ENCODE peak calls at places on chromosomes 16 and 17, in five cellular contexts. T, W, R, M and U are unnamed samples.

GRCh38 chr16:74817851-74818250 is 43.2 kb upstream of the FA2H start:
- DNase-seq in R (no peak), M (no peak), W (no peak), T (no peak), U (no peak)

GRCh38 chr17:58568050-58568830 is 53.8 kb upstream of the MTMR4 start:
- DNase-seq in M (peak; percentile 37), T (no peak), W (no peak), R (no peak), U (no peak)

GRCh38 chr17:43767053-43767712 is 8.6 kb upstream of the SOST start:
- DNase-seq in R (no peak), W (no peak), T (no peak), M (no peak), U (no peak)

GRCh38 chr17:2025220-2025621 is at the start of gene RTN4RL1:
- DNase-seq in W (peak; percentile 69), T (no peak), R (peak; percentile 89), M (no peak), U (peak; percentile 91)

GRCh38 chr16:79163666-79164377 is 436.7 kb downstream of the MAF start:
- DNase-seq in M (peak; percentile 34), R (no peak), W (no peak), T (no peak), U (no peak)

GRCh38 chr17:11287791-11288190 is 46.8 kb downstream of the SHISA6 start:
- DNase-seq in M (no peak), T (no peak), W (no peak), R (no peak), U (no peak)

GRCh38 chr16:85891033-85891775 is 7.8 kb upstream of the IRF8 start:
- DNase-seq in W (no peak), R (peak; percentile 70), T (no peak), M (no peak), U (no peak)

GRCh38 chr16:10765772-10766171 is 22.1 kb downstream of the NUBP1 start:
- DNase-seq in M (no peak), W (no peak), R (no peak), T (peak; percentile 61), U (no peak)

GRCh38 chr16:11225677-11226549 is 30.1 kb downstream of the SOCS1 start:
- DNase-seq in R (no peak), W (no peak), T (no peak), M (no peak), U (no peak)

GRCh38 chr16:22641030-22641671 is 130.5 kb downstream of the NPIPB5 start:
- DNase-seq in M (peak; percentile 32), W (no peak), R (peak; percentile 80), T (no peak), U (no peak)

GRCh38 chr16:49884033-49884707 is 28.3 kb upstream of the ZNF423 start:
- DNase-seq in T (no peak), R (no peak), M (no peak), W (no peak), U (no peak)

GRCh38 chr17:205176-205538 is 23.7 kb upstream of the DOC2B start:
- DNase-seq in W (no peak), T (no peak), R (no peak), M (no peak), U (peak; percentile 74)

GRCh38 chr17:66177048-66177447 is 14.9 kb downstream of the CEP112 start:
- DNase-seq in W (no peak), T (no peak), R (no peak), M (no peak), U (no peak)

GRCh38 chr17:59627269-59627668 is 7.6 kb downstream of the CLTC start:
- DNase-seq in R (no peak), M (no peak), T (no peak), W (no peak), U (no peak)

GRCh38 chr16:69194488-69194887 is 7.5 kb downstream of the SNTB2 start:
- DNase-seq in R (no peak), M (no peak), T (no peak), W (no peak), U (no peak)

GRCh38 chr17:42672038-42672437 is 4.8 kb downstream of the PLEKHH3 start:
- DNase-seq in M (no peak), T (no peak), W (no peak), R (peak; percentile 64), U (no peak)

GRCh38 chr17:76506408-76507328 is 5.4 kb upstream of the RHBDF2 start:
- DNase-seq in T (peak; percentile 73), M (peak; percentile 72), R (peak; percentile 68), W (peak; percentile 76), U (peak; percentile 88)

GRCh38 chr17:19554393-19554792 is 20.7 kb downstream of the SLC47A1 start:
- DNase-seq in T (no peak), M (no peak), R (no peak), W (no peak), U (no peak)

GRCh38 chr17:48490391-48491026 is 40.3 kb downstream of the HOXB1 start:
- DNase-seq in M (no peak), R (no peak), T (no peak), W (no peak), U (no peak)

GRCh38 chr17:31787857-31788570 is 71.0 kb downstream of the COPRS start:
- DNase-seq in W (peak; percentile 55), R (peak; percentile 99), M (no peak), T (no peak), U (peak; percentile 72)

GRCh38 chr16:30076276-30076791 is 540 bp downstream of the PPP4C start:
- DNase-seq in M (no peak), R (no peak), W (no peak), T (no peak), U (no peak)

GRCh38 chr16:51553910-51554309 is 402.8 kb upstream of the SALL1 start:
- DNase-seq in M (no peak), W (no peak), T (no peak), R (peak; percentile 83), U (no peak)

GRCh38 chr16:86396318-86396882 is 113.9 kb upstream of the FOXF1 start:
- DNase-seq in W (no peak), M (no peak), T (no peak), R (no peak), U (no peak)

GRCh38 chr17:82629748-82630147 is 18.5 kb downstream of the WDR45B start:
- DNase-seq in T (no peak), R (no peak), W (no peak), M (no peak), U (no peak)

GRCh38 chr16:85642762-85643281 is 29.7 kb downstream of the GSE1 start:
- DNase-seq in R (no peak), T (no peak), M (no peak), W (no peak), U (no peak)

GRCh38 chr16:8614435-8615029 is 7.0 kb upstream of the METTL22 start:
- DNase-seq in M (no peak), T (no peak), W (no peak), R (no peak), U (no peak)

GRCh38 chr17:48728232-48729231 is at the start of gene HOXB13:
- DNase-seq in W (no peak), T (no peak), R (no peak), M (no peak), U (no peak)

GRCh38 chr17:45228985-45229517 is 7.4 kb downstream of the FMNL1 start:
- DNase-seq in R (peak; percentile 89), M (peak; percentile 99), W (no peak), T (peak; percentile 80), U (no peak)

GRCh38 chr16:84085774-84086173 is 31.0 kb downstream of the MBTPS1 start:
- DNase-seq in R (no peak), T (no peak), M (peak; percentile 72), W (no peak), U (no peak)

GRCh38 chr17:76556759-76557367 is 17.0 kb downstream of the PRCD start:
- DNase-seq in T (no peak), R (peak; percentile 65), W (no peak), M (peak; percentile 66), U (no peak)

GRCh38 chr16:72646615-72647014 is 401.3 kb downstream of the ZFHX3 start:
- DNase-seq in W (no peak), T (no peak), R (no peak), M (no peak), U (no peak)

GRCh38 chr16:50997679-50998078 is 153.4 kb downstream of the SALL1 start:
- DNase-seq in R (no peak), W (no peak), M (no peak), T (no peak), U (no peak)

GRCh38 chr17:50893183-50893993 is 27.2 kb upstream of the TOB1 start:
- DNase-seq in W (peak; percentile 40), T (no peak), M (no peak), R (peak; percentile 72), U (no peak)

GRCh38 chr16:67902831-67903230 is 9.8 kb downstream of the PSKH1 start:
- DNase-seq in T (no peak), M (no peak), W (no peak), R (no peak), U (no peak)

GRCh38 chr16:14007460-14007859 is 63.7 kb upstream of the MRTFB start:
- DNase-seq in W (no peak), R (peak; percentile 78), M (no peak), T (no peak), U (no peak)

GRCh38 chr16:88527186-88527936 is 42.8 kb upstream of the ZC3H18 start:
- DNase-seq in T (peak; percentile 95), R (peak; percentile 48), W (peak; percentile 40), M (no peak), U (peak; percentile 73)

GRCh38 chr16:20327444-20328041 is at the start of gene GP2:
- DNase-seq in T (no peak), R (no peak), W (no peak), M (no peak), U (no peak)